ENCODE peak calls at places on chromosomes 16 and 17, in seven cellular contexts. E, G, N, L, M, F and X are unnamed samples.
A peak's percentile ranks its signal among the peaks of the same experiment; 100 is the strongest.

GRCh38 chr16:53654946-53655345 is 48.7 kb downstream of the RPGRIP1L start:
- DNase-seq in E (no peak), G (no peak), N (no peak), L (no peak), M (no peak), F (no peak), X (no peak)

GRCh38 chr17:43768943-43769342 is 9.8 kb downstream of the DUSP3 start:
- DNase-seq in E (no peak), G (no peak), N (no peak), L (no peak), M (no peak), F (no peak), X (no peak)

GRCh38 chr16:81738831-81739496 is 40.1 kb upstream of the PLCG2 start:
- DNase-seq in E (no peak), G (no peak), N (peak; percentile 49), L (no peak), M (no peak), F (no peak), X (no peak)

GRCh38 chr16:30372725-30373124 is 1.9 kb upstream of the MYL11 start:
- DNase-seq in E (no peak), G (no peak), N (no peak), L (no peak), M (no peak), F (no peak), X (no peak)

GRCh38 chr17:8976638-8977037 is 11.1 kb upstream of the PIK3R5 start:
- DNase-seq in E (no peak), G (no peak), N (no peak), L (no peak), M (no peak), F (no peak), X (no peak)

GRCh38 chr17:64472564-64472963 is 23.6 kb downstream of the MILR1 start:
- DNase-seq in E (no peak), G (no peak), N (no peak), L (no peak), M (no peak), F (no peak), X (no peak)

GRCh38 chr16:75559564-75560372 is 3.7 kb upstream of the TMEM231 start:
- DNase-seq in E (no peak), G (peak; percentile 73), N (peak; percentile 23), L (no peak), M (no peak), F (peak; percentile 19), X (no peak)

GRCh38 chr16:81585785-81586184 is 141.2 kb downstream of the CMIP start:
- DNase-seq in E (no peak), G (peak; percentile 8), N (peak; percentile 5), L (peak; percentile 76), M (no peak), F (no peak), X (no peak)

GRCh38 chr16:72149676-72150464 is 22.1 kb downstream of the PMFBP1 start:
- DNase-seq in E (no peak), G (no peak), N (no peak), L (no peak), M (no peak), F (no peak), X (no peak)